ENCODE peak calls at places on chromosomes 7 and 10, in nine cellular contexts. X is lower leg skin; G is naive thymus-derived CD4-positive, alpha-beta T cell; N is right atrium auricular region; Y is Peyer's patch; R is fibroblast of the aortic adventitia; P is brain microvascular endothelial cell; A is AG04450; U is ovary. O is an unnamed sample.

GRCh38 chr10:92074126-92074887 is 150.7 kb downstream of the BTAF1 start:
- DNase-seq in X (no peak), G (no peak), N (no peak), Y (no peak), R (peak; percentile 15), P (no peak), A (no peak), U (no peak), O (no peak)

GRCh38 chr10:119770928-119771327 is 45.1 kb downstream of the INPP5F start:
- DNase-seq in X (no peak), G (no peak), N (no peak), Y (no peak), R (peak; percentile 49), P (no peak), A (no peak), U (no peak), O (no peak)

GRCh38 chr7:36048141-36048901 is 104.7 kb upstream of the EEPD1 start:
- DNase-seq in X (peak; percentile 66), G (no peak), N (no peak), Y (no peak), R (peak; percentile 99), P (peak; percentile 83), A (peak; percentile 69), U (no peak), O (no peak)

GRCh38 chr7:125746510-125746909 is 816.9 kb upstream of the POT1 start:
- DNase-seq in X (no peak), G (no peak), N (no peak), Y (no peak), R (no peak), P (no peak), A (no peak), U (no peak), O (no peak)

GRCh38 chr7:3265388-3265787 is 35.7 kb upstream of the SDK1 start:
- DNase-seq in X (no peak), G (no peak), N (no peak), Y (no peak), R (no peak), P (no peak), A (no peak), U (no peak), O (no peak)

GRCh38 chr10:76437011-76437410 is 1005.6 kb downstream of the LRMDA start:
- DNase-seq in X (no peak), G (no peak), N (no peak), Y (no peak), R (peak; percentile 86), P (no peak), A (peak; percentile 21), U (no peak), O (no peak)

GRCh38 chr7:157499121-157499834 is 162.5 kb downstream of the DNAJB6 start:
- DNase-seq in X (no peak), G (no peak), N (no peak), Y (peak; percentile 23), R (no peak), P (no peak), A (no peak), U (peak; percentile 24), O (no peak)

GRCh38 chr7:142811154-142811737 is 40.5 kb downstream of the PRSS2 start:
- DNase-seq in X (no peak), G (peak; percentile 83), N (no peak), Y (no peak), R (peak; percentile 67), P (peak; percentile 73), A (peak; percentile 8), U (no peak), O (no peak)

GRCh38 chr10:21694646-21695045 is 160.6 kb downstream of the MLLT10 start:
- DNase-seq in X (no peak), G (no peak), N (no peak), Y (no peak), R (peak; percentile 77), P (no peak), A (peak; percentile 39), U (peak; percentile 70), O (no peak)

GRCh38 chr7:41701542-41701941 is 1.3 kb downstream of the INHBA start:
- DNase-seq in X (no peak), G (no peak), N (no peak), Y (no peak), R (peak; percentile 38), P (no peak), A (no peak), U (no peak), O (no peak)
- H3K4me3 ChIP-seq in X (no peak overlapping the region), G (no peak overlapping the region), N (no peak overlapping the region), Y (no peak overlapping the region), R (peak overlapping the region; percentile 86), P (peak overlapping the region; percentile 82), A (peak overlapping the region; percentile 81), U (no peak overlapping the region), O (peak overlapping the region; percentile 82)

GRCh38 chr10:97795886-97796285 is 24.1 kb upstream of the SFRP5 start:
- DNase-seq in X (no peak), G (no peak), N (no peak), Y (no peak), R (no peak), P (no peak), A (no peak), U (no peak), O (no peak)
- H3K4me3 ChIP-seq in X (no peak overlapping the region), G (peak overlapping the region; percentile 26), N (no peak overlapping the region), Y (no peak overlapping the region), R (no peak overlapping the region), P (no peak overlapping the region), A (no peak overlapping the region), U (no peak overlapping the region), O (no peak overlapping the region)

GRCh38 chr10:3914702-3915101 is 129.7 kb upstream of the KLF6 start:
- DNase-seq in X (no peak), G (no peak), N (no peak), Y (no peak), R (no peak), P (no peak), A (no peak), U (no peak), O (no peak)

GRCh38 chr10:3911241-3911640 is 126.2 kb upstream of the KLF6 start:
- DNase-seq in X (no peak), G (no peak), N (no peak), Y (no peak), R (no peak), P (no peak), A (no peak), U (no peak), O (no peak)

GRCh38 chr10:3909339-3909738 is 124.3 kb upstream of the KLF6 start:
- DNase-seq in X (peak; percentile 57), G (no peak), N (no peak), Y (no peak), R (no peak), P (no peak), A (no peak), U (no peak), O (no peak)

GRCh38 chr10:3908183-3908582 is 123.2 kb upstream of the KLF6 start:
- DNase-seq in X (no peak), G (no peak), N (no peak), Y (no peak), R (peak; percentile 35), P (no peak), A (no peak), U (no peak), O (no peak)

GRCh38 chr10:3911713-3912442 is 126.9 kb upstream of the KLF6 start:
- DNase-seq in X (no peak), G (no peak), N (no peak), Y (no peak), R (peak; percentile 49), P (no peak), A (no peak), U (no peak), O (no peak)
- H3K4me3 ChIP-seq in X (no peak overlapping the region), G (no peak overlapping the region), N (peak overlapping the region; percentile 36), Y (no peak overlapping the region), R (no peak overlapping the region), P (no peak overlapping the region), A (no peak overlapping the region), U (no peak overlapping the region), O (peak overlapping the region; percentile 2)

GRCh38 chr7:245574-246295 is 44.2 kb upstream of the FOXL3 start:
- DNase-seq in X (no peak), G (no peak), N (no peak), Y (no peak), R (no peak), P (no peak), A (no peak), U (no peak), O (no peak)

GRCh38 chr7:248732-249435 is 41.1 kb upstream of the FOXL3 start:
- DNase-seq in X (no peak), G (no peak), N (no peak), Y (no peak), R (no peak), P (no peak), A (no peak), U (no peak), O (no peak)

GRCh38 chr7:246451-246850 is 43.5 kb upstream of the FOXL3 start:
- DNase-seq in X (no peak), G (no peak), N (no peak), Y (no peak), R (no peak), P (no peak), A (no peak), U (no peak), O (no peak)

GRCh38 chr7:247636-248035 is 42.3 kb upstream of the FOXL3 start:
- DNase-seq in X (no peak), G (no peak), N (no peak), Y (no peak), R (no peak), P (no peak), A (no peak), U (no peak), O (no peak)

GRCh38 chr7:247166-247565 is 42.8 kb upstream of the FOXL3 start:
- DNase-seq in X (no peak), G (no peak), N (no peak), Y (no peak), R (no peak), P (no peak), A (no peak), U (no peak), O (no peak)
- H3K4me3 ChIP-seq in X (no peak overlapping the region), G (no peak overlapping the region), N (no peak overlapping the region), Y (no peak overlapping the region), R (no peak overlapping the region), P (no peak overlapping the region), A (no peak overlapping the region), U (no peak overlapping the region), O (no peak overlapping the region)

O was measured in coronary artery.